ENCODE peak calls at places on chromosomes 13 and 19, in ten cellular contexts. H is T-helper 9 cell; D is epithelial cell of prostate; G is HS-5; M is stimulated activated CD8-positive, alpha-beta memory T cell treated with anti-CD3 and anti-CD28 coated beads, Interleukin-15, amount 100 ng/mL, for 48 hours; O is amygdala; P is germinal center; Y is Kasumi-1; W is SK-MEL-5; U is CD8-positive, alpha-beta T cell. R is an unnamed sample.

GRCh38 chr13:94858856-94859811 is 146.8 kb upstream of the SOX21 start:
- DNase-seq in H (no peak), D (no peak), G (no peak), M (no peak), O (peak; percentile 75), P (no peak), Y (no peak), W (no peak), U (no peak), R (no peak)

GRCh38 chr13:32838985-32839384 is 177.2 kb upstream of the KL start:
- DNase-seq in H (no peak), D (no peak), G (no peak), M (no peak), O (peak; percentile 14), P (no peak), Y (no peak), W (no peak), U (no peak), R (peak; percentile 8)

GRCh38 chr19:12090807-12091206 is 26.3 kb downstream of the ZNF844 start:
- DNase-seq in H (peak; percentile 34), D (no peak), G (no peak), M (peak; percentile 44), O (peak; percentile 5), P (peak; percentile 74), Y (peak; percentile 39), W (peak; percentile 61), U (peak; percentile 67), R (peak; percentile 36)

GRCh38 chr13:33723365-33723764 is 94.6 kb upstream of the RFC3 start:
- DNase-seq in H (no peak), D (no peak), G (no peak), M (no peak), O (no peak), P (no peak), Y (no peak), W (peak; percentile 32), U (no peak), R (no peak)

GRCh38 chr13:33927315-33927714 is 109.4 kb downstream of the RFC3 start:
- DNase-seq in H (no peak), D (no peak), G (no peak), M (no peak), O (no peak), P (no peak), Y (no peak), W (no peak), U (no peak), R (no peak)

GRCh38 chr19:46162731-46163130 is 14.7 kb downstream of the IGFL2 start:
- DNase-seq in H (no peak), D (no peak), G (no peak), M (no peak), O (no peak), P (no peak), Y (no peak), W (no peak), U (no peak), R (no peak)

GRCh38 chr19:45876411-45877197 is 9.3 kb downstream of the IRF2BP1 start:
- DNase-seq in H (peak; percentile 13), D (no peak), G (no peak), M (no peak), O (no peak), P (no peak), Y (peak; percentile 45), W (no peak), U (no peak), R (no peak)

GRCh38 chr19:48543121-48543710 is 8.8 kb upstream of the SULT2B1 start:
- DNase-seq in H (no peak), D (peak; percentile 64), G (peak; percentile 56), M (no peak), O (no peak), P (no peak), Y (peak; percentile 36), W (no peak), U (no peak), R (no peak)

GRCh38 chr13:102273111-102273510 is 128.7 kb downstream of the FGF14 start:
- DNase-seq in H (no peak), D (no peak), G (no peak), M (no peak), O (no peak), P (no peak), Y (no peak), W (no peak), U (no peak), R (no peak)

GRCh38 chr19:33849551-33850147 is 53.0 kb downstream of the KCTD15 start:
- DNase-seq in H (no peak), D (no peak), G (no peak), M (no peak), O (no peak), P (no peak), Y (no peak), W (no peak), U (no peak), R (no peak)

GRCh38 chr13:53028637-53029121 is at the start of gene OLFM4:
- DNase-seq in H (no peak), D (no peak), G (no peak), M (no peak), O (no peak), P (no peak), Y (no peak), W (no peak), U (no peak), R (no peak)

GRCh38 chr19:43468354-43469159 is 3.1 kb upstream of the LYPD3 start:
- DNase-seq in H (no peak), D (no peak), G (no peak), M (no peak), O (no peak), P (no peak), Y (no peak), W (no peak), U (no peak), R (no peak)

GRCh38 chr13:36131931-36132297 is 732 bp upstream of the DCLK1 start:
- DNase-seq in H (no peak), D (no peak), G (no peak), M (no peak), O (no peak), P (no peak), Y (no peak), W (no peak), U (no peak), R (no peak)

GRCh38 chr13:53324656-53325055 is 296.0 kb downstream of the OLFM4 start:
- DNase-seq in H (no peak), D (no peak), G (no peak), M (no peak), O (no peak), P (no peak), Y (no peak), W (no peak), U (no peak), R (no peak)

GRCh38 chr13:84609716-84610115 is 727.4 kb upstream of the SLITRK1 start:
- DNase-seq in H (no peak), D (peak; percentile 40), G (peak; percentile 35), M (no peak), O (no peak), P (no peak), Y (no peak), W (no peak), U (no peak), R (no peak)

GRCh38 chr13:60482012-60482411 is 85.0 kb downstream of the TDRD3 start:
- DNase-seq in H (no peak), D (no peak), G (no peak), M (no peak), O (no peak), P (no peak), Y (no peak), W (peak; percentile 45), U (no peak), R (no peak)

GRCh38 chr13:34044660-34045080 is 226.7 kb downstream of the RFC3 start:
- DNase-seq in H (no peak), D (peak; percentile 91), G (peak; percentile 37), M (no peak), O (no peak), P (no peak), Y (no peak), W (peak; percentile 10), U (no peak), R (no peak)

GRCh38 chr19:51097166-51097736 is 11.0 kb downstream of the CTU1 start:
- DNase-seq in H (peak; percentile 75), D (peak; percentile 66), G (no peak), M (peak; percentile 38), O (no peak), P (peak; percentile 72), Y (peak; percentile 17), W (peak; percentile 64), U (peak; percentile 82), R (peak; percentile 41)

GRCh38 chr19:1013218-1013617 is 7.7 kb downstream of the TMEM259 start:
- DNase-seq in H (no peak), D (no peak), G (no peak), M (no peak), O (no peak), P (no peak), Y (no peak), W (no peak), U (no peak), R (no peak)

GRCh38 chr13:39602614-39603366 is at the start of gene LHFPL6:
- DNase-seq in H (peak; percentile 24), D (no peak), G (no peak), M (peak; percentile 48), O (peak; percentile 31), P (peak; percentile 80), Y (peak; percentile 27), W (peak; percentile 75), U (no peak), R (peak; percentile 19)

GRCh38 chr13:31638577-31638976 is 100.7 kb upstream of the RXFP2 start:
- DNase-seq in H (no peak), D (peak; percentile 18), G (no peak), M (no peak), O (no peak), P (no peak), Y (peak; percentile 42), W (no peak), U (no peak), R (no peak)